ENCODE peak calls at places on chromosomes 4 and X, in six cellular contexts. K is upper lobe of right lung; P is effector memory CD4-positive, alpha-beta T cell; O is cardiac muscle cell; D is GM23248; N is tibial artery. L is an unnamed sample.

GRCh38 chr4:123978637-123979036 is 582.0 kb downstream of the SPRY1 start:
- DNase-seq in K (no peak), P (no peak), O (no peak), D (no peak), N (no peak), L (no peak)

GRCh38 chr4:150001815-150002214 is 76.4 kb upstream of the DCLK2 start:
- DNase-seq in K (no peak), P (no peak), O (no peak), D (peak; percentile 47), N (no peak), L (no peak)

GRCh38 chr4:128823025-128823661 is 13.6 kb downstream of the JADE1 start:
- DNase-seq in K (no peak), P (no peak), O (no peak), D (peak; percentile 95), N (no peak), L (no peak)

GRCh38 chrX:10922158-10922557 is 189.0 kb upstream of the HCCS start:
- DNase-seq in K (no peak), P (no peak), O (no peak), D (peak; percentile 84), N (no peak), L (no peak)

GRCh38 chrX:107684956-107685385 is 56.7 kb downstream of the PRPS1 start:
- DNase-seq in K (peak; percentile 92), P (no peak), O (peak; percentile 55), D (no peak), N (peak; percentile 91), L (peak; percentile 81)

GRCh38 chr4:104447346-104447745 is 47.3 kb downstream of the CXXC4 start:
- DNase-seq in K (no peak), P (no peak), O (no peak), D (no peak), N (no peak), L (no peak)

GRCh38 chr4:184382189-184382846 is 92.0 kb downstream of the IRF2 start:
- DNase-seq in K (no peak), P (no peak), O (peak; percentile 20), D (no peak), N (no peak), L (no peak)

GRCh38 chr4:104967034-104967401 is 179.7 kb upstream of the TET2 start:
- DNase-seq in K (no peak), P (no peak), O (no peak), D (no peak), N (no peak), L (no peak)

GRCh38 chr4:121819216-121819980 is 4.3 kb downstream of the CCNA2 start:
- DNase-seq in K (no peak), P (no peak), O (no peak), D (peak; percentile 45), N (no peak), L (no peak)

GRCh38 chrX:49106930-49107329 is 16.6 kb downstream of the GPKOW start:
- DNase-seq in K (no peak), P (no peak), O (peak; percentile 22), D (peak; percentile 68), N (no peak), L (no peak)

GRCh38 chr4:101102114-101102752 is 245.1 kb downstream of the PPP3CA start:
- DNase-seq in K (no peak), P (no peak), O (no peak), D (peak; percentile 68), N (peak; percentile 55), L (no peak)

GRCh38 chrX:133921764-133922389 is 63.5 kb downstream of the GPC3 start:
- DNase-seq in K (peak; percentile 64), P (no peak), O (peak; percentile 64), D (peak; percentile 26), N (no peak), L (no peak)

GRCh38 chrX:134760671-134761070 is 102.4 kb upstream of the PLAC1 start:
- DNase-seq in K (no peak), P (no peak), O (no peak), D (no peak), N (no peak), L (no peak)

GRCh38 chrX:81337805-81338204 is 135.9 kb downstream of the SH3BGRL start:
- DNase-seq in K (no peak), P (no peak), O (no peak), D (no peak), N (no peak), L (no peak)

GRCh38 chrX:80485543-80485942 is 65.3 kb downstream of the TENT5D start:
- DNase-seq in K (no peak), P (no peak), O (no peak), D (no peak), N (no peak), L (no peak)

GRCh38 chr4:173289351-173289725 is 44.8 kb downstream of the HMGB2 start:
- DNase-seq in K (no peak), P (no peak), O (peak; percentile 5), D (no peak), N (no peak), L (no peak)

GRCh38 chrX:78105944-78106650 is 2.0 kb downstream of the PGK1 start:
- DNase-seq in K (no peak), P (peak; percentile 23), O (no peak), D (peak; percentile 26), N (no peak), L (no peak)
- H3K4me1 ChIP-seq in K (peaks cover 26% of the 10 kb centered on the region), P (peaks cover 11% of the 10 kb centered on the region), O (peaks cover 4% of the 10 kb centered on the region), D (peaks cover 13% of the 10 kb centered on the region), N (peaks cover 5% of the 10 kb centered on the region), L (peaks cover 52% of the 10 kb centered on the region)

DNA sequence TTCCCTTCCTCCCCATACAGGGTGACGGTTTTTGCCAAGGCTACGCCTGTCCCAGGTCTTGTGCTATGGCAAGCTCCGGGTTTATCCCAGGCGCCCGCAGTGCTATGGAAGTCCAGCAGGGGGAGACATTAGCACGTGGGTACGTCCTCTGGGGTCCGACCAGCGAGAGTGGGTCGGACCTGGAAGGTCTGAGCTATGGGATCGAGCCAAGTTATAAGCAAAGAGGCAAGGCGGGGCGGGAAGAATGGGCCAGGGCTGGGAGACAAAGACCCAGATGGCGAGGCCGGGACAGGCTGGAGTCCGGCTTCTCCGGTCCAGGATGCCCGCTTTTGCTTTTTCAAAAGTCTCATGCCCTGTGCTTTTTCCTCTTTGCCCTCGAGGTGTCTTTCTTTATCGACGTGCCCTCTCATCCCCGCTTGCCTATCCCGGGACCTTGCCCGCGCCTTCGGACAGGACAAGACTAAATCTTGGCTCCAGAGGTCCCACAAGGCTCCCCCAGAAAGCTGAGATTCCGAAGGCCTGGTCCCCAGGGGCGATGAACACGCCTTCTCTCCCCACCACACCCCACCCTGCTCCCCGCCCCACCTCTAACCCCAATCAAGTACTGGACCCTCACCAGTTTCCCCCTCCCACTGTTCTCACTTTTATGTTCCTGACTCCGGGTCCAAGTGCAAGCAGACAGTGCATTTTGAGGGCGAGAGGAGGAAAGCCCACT is 816 bp upstream of the EFNB1 start:
- DNase-seq in K (peak; percentile 85), P (peak; percentile 60), O (peak; percentile 78), D (peak; percentile 71), N (peak; percentile 80), L (peak; percentile 88)
- H3K27ac ChIP-seq in K (peak overlapping the region; percentile 70), P (no peak overlapping the region), O (no peak overlapping the region), D (peak overlapping the region; percentile 66), N (peak overlapping the region; percentile 82), L (peak overlapping the region; percentile 33)

GRCh38 chr4:118743867-118744266 is 58.7 kb downstream of the METTL14 start:
- DNase-seq in K (no peak), P (no peak), O (no peak), D (peak; percentile 82), N (peak; percentile 39), L (no peak)
- H3K4me1 ChIP-seq in K (no peaks in the 10 kb centered on the region), P (no peaks in the 10 kb centered on the region), O (peaks cover 28% of the 10 kb centered on the region), D (peaks cover 37% of the 10 kb centered on the region), N (peaks cover 21% of the 10 kb centered on the region), L (no peaks in the 10 kb centered on the region)

DNA sequence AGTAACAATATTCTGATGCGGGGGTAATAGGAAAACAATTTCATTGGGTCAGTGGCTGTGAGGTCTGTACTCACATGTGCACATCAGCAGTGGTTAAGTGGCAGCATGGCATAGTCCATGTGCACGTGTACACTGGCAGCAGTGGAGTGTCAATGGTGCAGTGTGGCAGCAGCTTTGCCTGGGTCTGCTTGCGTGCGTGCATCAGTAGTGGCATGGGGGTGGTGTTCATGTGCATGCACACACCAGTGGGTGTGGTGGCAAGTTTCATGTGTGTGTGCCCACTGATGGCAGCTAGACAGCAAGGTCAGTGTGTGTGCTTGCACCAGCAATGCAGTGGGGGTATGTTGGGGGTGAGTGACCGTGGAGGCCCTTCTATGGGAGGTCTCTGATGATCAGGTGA is 581.6 kb upstream of the KLHL4 start:
- DNase-seq in K (no peak), P (no peak), O (no peak), D (no peak), N (no peak), L (no peak)
- H3K27ac ChIP-seq in K (no peak overlapping the region), P (no peak overlapping the region), O (no peak overlapping the region), D (no peak overlapping the region), N (no peak overlapping the region), L (no peak overlapping the region)

DNA sequence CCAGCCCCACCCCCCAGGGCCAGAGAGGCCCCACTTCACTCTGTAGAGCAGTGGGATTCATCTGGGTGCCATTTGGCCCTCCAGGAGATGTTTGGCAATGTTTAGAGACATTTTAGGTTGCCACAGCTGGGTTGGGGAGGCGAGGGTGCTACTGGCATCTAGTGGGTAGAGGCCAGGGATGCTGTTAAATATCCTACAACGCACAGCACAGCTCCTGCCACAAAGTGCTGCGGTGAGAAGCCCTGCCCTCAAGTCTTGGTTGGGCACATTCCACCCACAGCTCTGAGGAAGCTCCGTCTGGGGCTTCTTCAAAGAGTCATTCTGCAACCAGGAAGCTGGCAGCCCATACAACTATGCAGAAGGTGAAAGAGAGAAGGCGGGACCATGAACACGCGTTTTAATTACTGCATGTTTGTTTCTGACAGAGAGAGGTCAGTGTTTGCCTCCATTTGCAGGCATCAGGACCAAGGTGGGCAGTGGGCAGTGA is 48.1 kb upstream of the FAM9C start:
- DNase-seq in K (peak; percentile 74), P (peak; percentile 71), O (no peak), D (no peak), N (no peak), L (peak; percentile 57)
- H3K4me1 ChIP-seq in K (peaks cover 19% of the 10 kb centered on the region), P (peaks cover 51% of the 10 kb centered on the region), O (no peaks in the 10 kb centered on the region), D (peaks cover 8% of the 10 kb centered on the region), N (no peaks in the 10 kb centered on the region), L (no peaks in the 10 kb centered on the region)